ENCODE peak calls at places on chromosomes 12 and 14, in four cellular contexts. S, V, Y and Q are unnamed samples.

GRCh38 chr14:75771614-75772013 is 110.6 kb downstream of the TTLL5 start:
- DNase-seq in S (no peak), V (no peak), Y (no peak), Q (no peak)

GRCh38 chr12:79737875-79738718 is 47.3 kb upstream of the PAWR start:
- DNase-seq in S (no peak), V (no peak), Y (peak; percentile 6), Q (peak; percentile 60)

GRCh38 chr12:30450872-30451271 is 244.8 kb downstream of the IPO8 start:
- DNase-seq in S (no peak), V (no peak), Y (no peak), Q (no peak)

GRCh38 chr14:74514471-74514932 is 20.9 kb downstream of the ISCA2 start:
- DNase-seq in S (no peak), V (peak; percentile 48), Y (no peak), Q (peak; percentile 63)

GRCh38 chr14:101928415-101928841 is 35.9 kb upstream of the DYNC1H1 start:
- DNase-seq in S (no peak), V (peak; percentile 21), Y (no peak), Q (no peak)

GRCh38 chr14:76955575-76956252 is 72.8 kb downstream of the IRF2BPL start:
- DNase-seq in S (no peak), V (peak; percentile 54), Y (no peak), Q (peak; percentile 52)

GRCh38 chr12:122088181-122088810 is 9.7 kb downstream of the MLXIP start:
- DNase-seq in S (no peak), V (peak; percentile 10), Y (no peak), Q (no peak)

GRCh38 chr12:132384916-132385315 is 55.5 kb upstream of the GALNT9 start:
- DNase-seq in S (no peak), V (no peak), Y (no peak), Q (no peak)

GRCh38 chr14:85604021-85604420 is 74.1 kb downstream of the FLRT2 start:
- DNase-seq in S (no peak), V (no peak), Y (no peak), Q (no peak)

GRCh38 chr14:104694475-104694950 is 5.1 kb downstream of the INF2 start:
- DNase-seq in S (peak; percentile 64), V (no peak), Y (no peak), Q (no peak)

GRCh38 chr14:71322660-71323250 is 415.5 kb downstream of the PCNX1 start:
- DNase-seq in S (no peak), V (no peak), Y (no peak), Q (peak; percentile 54)

GRCh38 chr12:7113389-7113871 is 4.4 kb upstream of the C1RL start:
- DNase-seq in S (no peak), V (no peak), Y (no peak), Q (peak; percentile 11)